ENCODE peak calls at places on chromosomes 1 and 21, in eight cellular contexts. W is spleen, Z is foreskin fibroblast, Y is HFFc6, O is AG04450, F is Calu3, N is neural progenitor cell, D is breast epithelium. K is an unnamed sample.

GRCh38 chr1:235275223-235275622 is 52.8 kb downstream of the ARID4B start:
- DNase-seq in W (no peak), Z (no peak), Y (no peak), O (no peak), F (no peak), N (no peak), D (no peak), K (no peak)

GRCh38 chr1:230986976-230987375 is 8.1 kb downstream of the ARV1 start:
- DNase-seq in W (no peak), Z (no peak), Y (peak), O (peak), F (no peak), N (no peak), D (no peak), K (peak)

GRCh38 chr1:157136133-157136532 is 2.1 kb downstream of the ETV3 start:
- DNase-seq in W (no peak), Z (no peak), Y (no peak), O (no peak), F (peak), N (no peak), D (no peak), K (no peak)

GRCh38 chr1:107817909-107818308 is 147.1 kb downstream of the VAV3 start:
- DNase-seq in W (no peak), Z (no peak), Y (no peak), O (no peak), F (no peak), N (no peak), D (no peak), K (no peak)

GRCh38 chr1:54361342-54361741 is 44.9 kb downstream of the SSBP3 start:
- DNase-seq in W (no peak), Z (no peak), Y (no peak), O (no peak), F (no peak), N (peak), D (no peak), K (no peak)

GRCh38 chr1:212288614-212289013 is 3.4 kb downstream of the PPP2R5A start:
- DNase-seq in W (no peak), Z (peak), Y (peak), O (no peak), F (no peak), N (no peak), D (no peak), K (no peak)

GRCh38 chr1:15305366-15305765 is 58.3 kb downstream of the FHAD1 start:
- DNase-seq in W (no peak), Z (no peak), Y (no peak), O (no peak), F (no peak), N (no peak), D (no peak), K (peak)

GRCh38 chr1:245550702-245551008 is 395.9 kb downstream of the KIF26B start:
- DNase-seq in W (no peak), Z (no peak), Y (no peak), O (no peak), F (no peak), N (no peak), D (no peak), K (no peak)

GRCh38 chr1:154288694-154289093 is 16.3 kb downstream of the HAX1 start:
- DNase-seq in W (no peak), Z (no peak), Y (no peak), O (no peak), F (no peak), N (no peak), D (no peak), K (no peak)

GRCh38 chr1:182054698-182055326 is 6.7 kb downstream of the ZNF648 start:
- DNase-seq in W (no peak), Z (no peak), Y (no peak), O (no peak), F (peak), N (peak), D (no peak), K (no peak)

GRCh38 chr1:241531195-241532172 is 694 bp upstream of the KMO start:
- DNase-seq in W (no peak), Z (peak), Y (peak), O (peak), F (no peak), N (peak), D (no peak), K (peak)

GRCh38 chr21:46454634-46455390 is 3.9 kb upstream of the DIP2A start:
- DNase-seq in W (no peak), Z (no peak), Y (no peak), O (no peak), F (no peak), N (no peak), D (no peak), K (no peak)

GRCh38 chr1:36175137-36176095 is 19.5 kb downstream of the MAP7D1 start:
- DNase-seq in W (no peak), Z (no peak), Y (peak), O (no peak), F (no peak), N (no peak), D (no peak), K (no peak)

GRCh38 chr1:81377406-81377805 is 423.3 kb upstream of the ADGRL2 start:
- DNase-seq in W (no peak), Z (no peak), Y (no peak), O (no peak), F (no peak), N (peak), D (no peak), K (no peak)

GRCh38 chr1:165364432-165365133 is 8.1 kb upstream of the LMX1A start:
- DNase-seq in W (no peak), Z (peak), Y (no peak), O (no peak), F (peak), N (no peak), D (peak), K (no peak)

GRCh38 chr1:14578156-14578555 is 20.3 kb upstream of the KAZN start:
- DNase-seq in W (no peak), Z (no peak), Y (no peak), O (no peak), F (no peak), N (no peak), D (no peak), K (no peak)

GRCh38 chr1:30888975-30889374 is 19.6 kb downstream of the SDC3 start:
- DNase-seq in W (no peak), Z (no peak), Y (no peak), O (no peak), F (no peak), N (no peak), D (no peak), K (no peak)

GRCh38 chr1:69568435-69569280 is 936 bp downstream of the LRRC7 start:
- DNase-seq in W (no peak), Z (no peak), Y (no peak), O (no peak), F (no peak), N (peak), D (no peak), K (no peak)

GRCh38 chr21:41521489-41522027 is 13.6 kb upstream of the TMPRSS2 start:
- DNase-seq in W (no peak), Z (no peak), Y (no peak), O (no peak), F (no peak), N (no peak), D (no peak), K (no peak)

GRCh38 chr1:242467556-242468145 is 56.8 kb downstream of the PLD5 start:
- DNase-seq in W (no peak), Z (peak), Y (peak), O (no peak), F (peak), N (peak), D (no peak), K (peak)

GRCh38 chr1:87953732-87954344 is 625.2 kb downstream of the LMO4 start:
- DNase-seq in W (no peak), Z (peak), Y (peak), O (peak), F (peak), N (peak), D (peak), K (peak)

GRCh38 chr1:37762516-37762915 is 2.4 kb downstream of the EPHA10 start:
- DNase-seq in W (no peak), Z (no peak), Y (no peak), O (no peak), F (no peak), N (no peak), D (no peak), K (no peak)

GRCh38 chr1:172180886-172181285 is 239.6 kb upstream of the C1orf105 start:
- DNase-seq in W (peak), Z (peak), Y (peak), O (no peak), F (no peak), N (no peak), D (no peak), K (no peak)

GRCh38 chr1:202586018-202586821 is 124.0 kb downstream of the SYT2 start:
- DNase-seq in W (peak), Z (no peak), Y (peak), O (no peak), F (peak), N (no peak), D (peak), K (no peak)

GRCh38 chr1:20409971-20410370 is 76.0 kb downstream of the CAMK2N1 start:
- DNase-seq in W (no peak), Z (no peak), Y (no peak), O (no peak), F (no peak), N (no peak), D (no peak), K (no peak)

GRCh38 chr21:45308211-45309068 is 20.7 kb upstream of the POFUT2 start:
- DNase-seq in W (peak), Z (no peak), Y (no peak), O (peak), F (no peak), N (no peak), D (no peak), K (no peak)

GRCh38 chr1:84789014-84789413 is 98.8 kb upstream of the SSX2IP start:
- DNase-seq in W (no peak), Z (no peak), Y (no peak), O (no peak), F (no peak), N (no peak), D (no peak), K (no peak)

GRCh38 chr1:119093721-119094120 is 46.7 kb downstream of the WARS2 start:
- DNase-seq in W (no peak), Z (no peak), Y (peak), O (no peak), F (no peak), N (no peak), D (no peak), K (no peak)

GRCh38 chr1:154857441-154858215 is 12.5 kb downstream of the KCNN3 start:
- DNase-seq in W (no peak), Z (no peak), Y (no peak), O (no peak), F (no peak), N (no peak), D (no peak), K (no peak)

GRCh38 chr1:209368864-209369598 is 214.5 kb upstream of the CAMK1G start:
- DNase-seq in W (no peak), Z (peak), Y (peak), O (peak), F (no peak), N (no peak), D (peak), K (peak)

GRCh38 chr1:72006092-72006491 is 276.2 kb downstream of the NEGR1 start:
- DNase-seq in W (no peak), Z (no peak), Y (peak), O (no peak), F (no peak), N (no peak), D (no peak), K (no peak)

GRCh38 chr1:60833173-60833572 is 249.2 kb upstream of the NFIA start:
- DNase-seq in W (no peak), Z (no peak), Y (no peak), O (no peak), F (peak), N (no peak), D (no peak), K (no peak)

GRCh38 chr21:45055861-45056260 is 18.5 kb upstream of the ADARB1 start:
- DNase-seq in W (no peak), Z (peak), Y (no peak), O (no peak), F (no peak), N (no peak), D (no peak), K (no peak)

GRCh38 chr1:41621256-41621655 is 136.8 kb upstream of the EDN2 start:
- DNase-seq in W (no peak), Z (no peak), Y (no peak), O (no peak), F (no peak), N (no peak), D (peak), K (no peak)

GRCh38 chr1:229106526-229107105 is 164.3 kb upstream of the RAB4A start:
- DNase-seq in W (no peak), Z (no peak), Y (no peak), O (no peak), F (no peak), N (no peak), D (no peak), K (no peak)
- TF ChIP-seq CTCF in W (no peak), Z (no peak), Y (no peak), O (no peak), F (no peak), N (no peak), D (no peak), K (no peak)

GRCh38 chr1:111507411-111508201 is 4.2 kb upstream of the ADORA3 start:
- DNase-seq in W (peak), Z (peak), Y (peak), O (peak), F (peak), N (peak), D (peak), K (peak)
- TF ChIP-seq CTCF in W (no peak), Z (peak), Y (no peak), O (peak), F (no peak), N (no peak), D (no peak), K (peak)

DNA sequence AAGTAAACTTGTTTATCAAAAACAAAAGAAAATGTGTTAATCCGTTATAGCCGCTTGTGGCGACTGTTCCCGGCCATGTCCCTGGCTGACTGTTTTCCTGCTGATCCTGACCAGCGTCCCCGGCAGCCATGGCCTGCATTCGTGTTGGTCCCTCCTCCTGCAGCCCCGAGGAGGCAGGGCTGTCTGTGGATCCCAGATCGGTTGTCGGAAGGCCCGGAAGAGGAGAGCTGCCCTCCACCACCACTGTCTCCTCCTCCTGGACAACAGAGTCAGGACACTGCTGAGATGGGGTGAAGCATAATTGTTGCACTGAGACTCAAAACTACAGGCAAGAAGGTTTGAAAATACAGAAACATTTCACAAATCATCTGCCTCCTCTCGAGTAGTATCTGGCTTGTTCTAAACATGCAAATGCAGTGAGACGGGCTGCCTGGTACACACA is 3.6 kb upstream of the MXRA8 start:
- DNase-seq in W (peak), Z (peak), Y (peak), O (peak), F (no peak), N (no peak), D (peak), K (no peak)
- TF ChIP-seq CTCF in W (no peak), Z (peak), Y (peak), O (peak), F (no peak), N (no peak), D (no peak), K (peak)

GRCh38 chr21:17925900-17926299 is 106.7 kb upstream of the C21orf91 start:
- DNase-seq in W (no peak), Z (no peak), Y (peak), O (no peak), F (peak), N (peak), D (no peak), K (no peak)
- TF ChIP-seq CTCF in W (no peak), Z (peak), Y (peak), O (peak), F (peak), N (peak), D (no peak), K (peak)

GRCh38 chr1:26790551-26790953 is 2.8 kb downstream of the PIGV start:
- DNase-seq in W (no peak), Z (no peak), Y (no peak), O (no peak), F (no peak), N (no peak), D (no peak), K (no peak)

GRCh38 chr1:26789612-26789865 is 1.8 kb downstream of the PIGV start:
- DNase-seq in W (no peak), Z (no peak), Y (no peak), O (no peak), F (no peak), N (no peak), D (no peak), K (no peak)

GRCh38 chr1:26791626-26792025 is 3.9 kb downstream of the PIGV start:
- DNase-seq in W (no peak), Z (no peak), Y (no peak), O (no peak), F (no peak), N (no peak), D (no peak), K (no peak)

GRCh38 chr1:26789953-26790352 is 2.2 kb downstream of the PIGV start:
- DNase-seq in W (no peak), Z (no peak), Y (no peak), O (no peak), F (no peak), N (no peak), D (no peak), K (no peak)

GRCh38 chr1:26791138-26791537 is 3.4 kb downstream of the PIGV start:
- DNase-seq in W (no peak), Z (no peak), Y (no peak), O (no peak), F (no peak), N (no peak), D (no peak), K (no peak)
- TF ChIP-seq CTCF in W (no peak), Z (no peak), Y (no peak), O (no peak), F (no peak), N (no peak), D (no peak), K (no peak)